ENCODE peak calls at places on chromosomes 4 and X, in five cellular contexts. X is lower lobe of right lung; Z is left cardiac atrium; Y is NCI-H1694 treated with DMSO at 0.1 percent for 48 hours; E is activated CD8-positive, alpha-beta memory T cell treated with anti-CD3 and anti-CD28 coated beads for 4 hours. A is an unnamed sample.

GRCh38 chr4:94577136-94577535 is 125.4 kb downstream of the PDLIM5 start:
- DNase-seq in X (no peak), Z (peak), Y (no peak), E (no peak), A (no peak)

GRCh38 chrX:57132046-57132445 is 5.2 kb downstream of the SPIN2A start:
- DNase-seq in X (no peak), Z (no peak), Y (no peak), E (no peak), A (no peak)

GRCh38 chrX:119573840-119574393 is 446 bp upstream of the UBE2A start:
- DNase-seq in X (no peak), Z (peak), Y (no peak), E (no peak), A (no peak)

GRCh38 chr4:112082954-112083586 is 62.2 kb upstream of the FAM241A start:
- DNase-seq in X (no peak), Z (no peak), Y (no peak), E (no peak), A (no peak)

GRCh38 chr4:30945586-30945985 is 225.4 kb downstream of the PCDH7 start:
- DNase-seq in X (no peak), Z (no peak), Y (no peak), E (no peak), A (no peak)

GRCh38 chrX:35380808-35381700 is 417.1 kb upstream of the MAGEB16 start:
- DNase-seq in X (no peak), Z (no peak), Y (no peak), E (no peak), A (no peak)

GRCh38 chr4:61583696-61584095 is 383.6 kb downstream of the ADGRL3 start:
- DNase-seq in X (no peak), Z (no peak), Y (no peak), E (no peak), A (no peak)

GRCh38 chrX:48938721-48939416 is 18.5 kb downstream of the OTUD5 start:
- DNase-seq in X (no peak), Z (no peak), Y (no peak), E (no peak), A (no peak)

GRCh38 chr4:27861802-27862201 is 1001.2 kb downstream of the STIM2 start:
- DNase-seq in X (no peak), Z (no peak), Y (no peak), E (no peak), A (no peak)

GRCh38 chrX:17682259-17682658 is 55.0 kb upstream of the SCML1 start:
- DNase-seq in X (no peak), Z (no peak), Y (no peak), E (no peak), A (no peak)

GRCh38 chrX:153526040-153526439 is 8.6 kb downstream of the ATP2B3 start:
- DNase-seq in X (no peak), Z (no peak), Y (peak), E (no peak), A (no peak)

GRCh38 chr4:88335092-88335665 is 43.5 kb upstream of the HERC6 start:
- DNase-seq in X (no peak), Z (no peak), Y (no peak), E (no peak), A (no peak)

GRCh38 chr4:84529169-84529751 is 30.2 kb upstream of the NKX6-1 start:
- DNase-seq in X (no peak), Z (no peak), Y (peak), E (no peak), A (no peak)

GRCh38 chrX:35499071-35499862 is 298.9 kb upstream of the MAGEB16 start:
- DNase-seq in X (no peak), Z (no peak), Y (no peak), E (no peak), A (no peak)

GRCh38 chr4:108367751-108368150 is 199.0 kb upstream of the LEF1 start:
- DNase-seq in X (no peak), Z (no peak), Y (no peak), E (no peak), A (no peak)

GRCh38 chr4:101599620-101600019 is 190.9 kb upstream of the BANK1 start:
- DNase-seq in X (no peak), Z (no peak), Y (no peak), E (no peak), A (no peak)